ENCODE peak calls at places on chromosomes 11 and 22, in eight cellular contexts. G, Q, S, U, F, P, W and O are unnamed samples. For H3K4me1, the result is how much of the 10 kb centered on the place peaks cover.

GRCh38 chr22:31680764-31681624 is 19.0 kb upstream of the PISD start:
- DNase-seq in G (no peak), W (no peak), U (no peak), P (no peak), S (peak), F (peak), Q (no peak), O (peak)

GRCh38 chr11:68256331-68256741 is 15.4 kb downstream of the C11orf24 start:
- DNase-seq in S (peak), W (no peak), Q (no peak), F (no peak), P (no peak), G (no peak), U (no peak), O (no peak)

GRCh38 chr22:46609724-46610161 is 10.4 kb upstream of the GRAMD4 start:
- DNase-seq in S (no peak), W (no peak), U (no peak), P (no peak), Q (no peak), G (peak), F (no peak), O (no peak)

GRCh38 chr11:87529486-87529885 is 491.8 kb downstream of the TMEM135 start:
- DNase-seq in U (no peak), Q (no peak), W (no peak), F (no peak), P (no peak), S (no peak), G (no peak), O (no peak)

GRCh38 chr11:73001615-73002014 is 140.5 kb downstream of the FCHSD2 start:
- DNase-seq in F (peak), P (no peak), G (no peak), S (no peak), Q (peak), U (no peak), W (no peak), O (no peak)

GRCh38 chr11:111745719-111746504 is 20.3 kb downstream of the PPP2R1B start:
- DNase-seq in P (no peak), F (peak), Q (no peak), S (no peak), G (no peak), W (no peak), U (no peak), O (no peak)

GRCh38 chr11:46188017-46188416 is 66.8 kb upstream of the PHF21A start:
- DNase-seq in F (no peak), U (no peak), W (no peak), Q (no peak), S (no peak), G (no peak), P (no peak), O (no peak)

GRCh38 chr11:114059984-114060401 is 482 bp downstream of the ZBTB16 start:
- DNase-seq in W (no peak), U (peak), G (peak), P (no peak), S (no peak), Q (peak), F (no peak), O (peak)

GRCh38 chr22:43164636-43165035 is 13.3 kb downstream of the TSPO start:
- DNase-seq in S (no peak), Q (no peak), W (no peak), P (no peak), G (no peak), F (no peak), U (no peak), O (no peak)

GRCh38 chr11:109302591-109303334 is 119.2 kb upstream of the C11orf87 start:
- DNase-seq in G (no peak), F (peak), S (no peak), Q (no peak), U (no peak), P (no peak), W (no peak), O (no peak)

GRCh38 chr11:93198221-93198650 is 445 bp upstream of the SLC36A4 start:
- DNase-seq in P (no peak), W (no peak), U (no peak), S (no peak), F (peak), G (no peak), Q (no peak), O (no peak)

GRCh38 chr22:37860796-37861421 is 11.7 kb downstream of the EIF3L start:
- DNase-seq in Q (no peak), G (no peak), W (no peak), S (no peak), P (no peak), F (no peak), U (no peak), O (no peak)

GRCh38 chr11:78349614-78350013 is 68.0 kb downstream of the GAB2 start:
- DNase-seq in S (no peak), G (no peak), W (no peak), Q (no peak), P (no peak), U (no peak), F (peak), O (no peak)

GRCh38 chr22:33492210-33492651 is 428.0 kb downstream of the LARGE1 start:
- DNase-seq in G (no peak), P (no peak), S (no peak), U (no peak), Q (no peak), W (no peak), F (no peak), O (no peak)

GRCh38 chr11:44997566-44997965 is 46.9 kb upstream of the TP53I11 start:
- DNase-seq in S (no peak), U (no peak), Q (no peak), G (no peak), P (no peak), W (no peak), F (no peak), O (no peak)

GRCh38 chr11:95827661-95828060 is 37.4 kb downstream of the CEP57 start:
- DNase-seq in S (no peak), Q (no peak), G (no peak), W (no peak), P (no peak), F (no peak), U (no peak), O (no peak)

GRCh38 chr22:24736526-24737050 is 37.9 kb downstream of the PIWIL3 start:
- DNase-seq in Q (no peak), G (no peak), U (no peak), F (no peak), P (no peak), S (no peak), W (no peak), O (no peak)

GRCh38 chr11:4433852-4434251 is 15.2 kb upstream of the OR52K2 start:
- DNase-seq in G (no peak), F (no peak), U (no peak), W (no peak), S (no peak), P (no peak), Q (no peak), O (no peak)

GRCh38 chr22:21573750-21574494 is 6.4 kb downstream of the UBE2L3 start:
- DNase-seq in U (no peak), F (no peak), S (no peak), W (no peak), G (no peak), Q (no peak), P (no peak), O (no peak)

DNA sequence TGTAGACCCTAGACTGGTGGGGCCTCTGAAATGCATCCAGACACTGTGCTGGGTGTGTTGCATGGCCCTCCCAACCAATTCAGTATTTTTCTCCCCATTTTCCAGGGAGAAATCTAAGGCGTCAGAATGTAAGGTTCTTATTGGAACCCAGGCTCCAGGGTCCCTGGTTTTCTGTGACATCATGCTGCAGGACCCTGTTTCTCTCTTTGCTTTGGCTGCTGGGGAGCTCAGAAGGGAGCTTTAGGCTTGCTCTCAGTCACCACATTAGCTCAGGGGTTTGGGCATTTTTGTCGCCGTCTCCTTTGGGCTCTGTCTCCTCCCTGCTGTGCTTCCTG is 2.9 kb downstream of the MYEOV start:
- DNase-seq in F (no peak), S (no peak), W (no peak), P (no peak), Q (no peak), U (no peak), G (no peak), O (no peak)
- H3K4me1 ChIP-seq in F (under half), S (half or more), W (under half), P (under half), Q (half or more), U (under half), G (under half), O (under half)

GRCh38 chr22:17971711-17972110 is 52.6 kb downstream of the MICAL3 start:
- DNase-seq in W (no peak), S (no peak), U (no peak), P (no peak), Q (no peak), G (no peak), F (no peak), O (no peak)

GRCh38 chr22:17968126-17968525 is 56.2 kb downstream of the MICAL3 start:
- DNase-seq in P (no peak), W (no peak), G (no peak), U (no peak), F (no peak), Q (no peak), S (no peak), O (no peak)

GRCh38 chr22:17969732-17970131 is 54.6 kb downstream of the MICAL3 start:
- DNase-seq in Q (peak), G (no peak), S (peak), F (peak), P (no peak), U (peak), W (no peak), O (no peak)

GRCh38 chr22:17972385-17973181 is 51.8 kb downstream of the MICAL3 start:
- DNase-seq in W (no peak), F (peak), G (no peak), U (peak), Q (peak), S (peak), P (no peak), O (no peak)

DNA sequence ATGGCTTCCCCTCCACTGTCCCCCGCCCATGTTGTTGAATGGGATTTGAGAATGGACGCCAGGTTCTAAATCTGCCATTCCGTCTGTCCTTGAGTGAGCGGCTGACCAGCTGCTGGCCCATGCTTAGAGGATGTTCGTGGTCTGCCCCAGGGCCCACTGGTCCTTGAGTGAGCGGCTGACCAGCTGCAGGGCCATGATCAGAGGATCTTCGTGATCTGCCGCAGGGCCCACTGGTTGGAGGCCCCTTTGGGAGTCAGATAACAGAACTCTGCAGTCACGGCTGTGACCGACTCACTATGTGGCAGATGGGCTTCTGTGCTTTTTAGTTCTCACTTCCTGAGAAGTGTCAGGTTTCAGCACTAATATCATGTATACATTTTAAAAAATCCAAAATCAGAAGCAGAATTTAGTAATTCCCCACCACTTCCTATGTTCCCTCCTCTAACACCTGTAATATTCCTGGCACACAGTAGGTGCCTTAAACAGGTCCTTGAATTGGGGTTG is 54.1 kb downstream of the MICAL3 start:
- DNase-seq in F (peak), Q (no peak), W (no peak), G (no peak), P (no peak), S (no peak), U (no peak), O (no peak)
- H3K4me1 ChIP-seq in F (under half), Q (half or more), W (under half), G (under half), P (under half), S (half or more), U (under half), O (half or more)

GRCh38 chr11:12678991-12679390 is 4.8 kb downstream of the TEAD1 start:
- DNase-seq in Q (no peak), U (no peak), P (no peak), F (no peak), W (no peak), G (no peak), S (no peak), O (no peak)
- H3K4me1 ChIP-seq in Q (half or more), U (half or more), P (under half), F (under half), W (half or more), G (under half), S (half or more), O (half or more)

GRCh38 chr11:33703234-33703633 is 2.6 kb upstream of the C11orf91 start:
- DNase-seq in F (no peak), S (no peak), W (no peak), U (no peak), P (no peak), G (no peak), Q (peak), O (no peak)
- H3K4me1 ChIP-seq in F (under half), S (half or more), W (under half), U (half or more), P (half or more), G (under half), Q (half or more), O (under half)

GRCh38 chr11:47412152-47412746 is 3.9 kb downstream of the SLC39A13 start:
- DNase-seq in P (no peak), Q (peak), G (peak), U (peak), F (no peak), W (no peak), S (no peak), O (peak)
- H3K4me1 ChIP-seq in P (under half), Q (under half), G (under half), U (under half), F (under half), W (under half), S (under half), O (half or more)